ENCODE peak calls at places on chromosomes 7 and 10, in seven cellular contexts. X is HCT116, Q is H1, V is SK-N-SH, Y is K562, W is GM12878, H is HepG2. I is an unnamed sample.

GRCh38 chr7:77360104-77360503 is 56.0 kb downstream of the GSAP start:
- DNase-seq in Q (no peak), W (no peak), Y (no peak), V (no peak), H (peak), X (no peak), I (no peak)

GRCh38 chr7:55086413-55087201 is 67.8 kb downstream of the EGFR start:
- DNase-seq in Q (no peak), W (peak), Y (no peak), X (peak), H (peak), V (peak), I (no peak)

GRCh38 chr10:46028584-46029570 is 1.5 kb downstream of the NCOA4 start:
- DNase-seq in V (peak), X (peak), Q (no peak), H (peak), W (no peak), Y (peak), I (peak)

GRCh38 chr7:95859434-95859833 is 87.1 kb downstream of the DYNC1I1 start:
- DNase-seq in Y (no peak), W (no peak), H (no peak), V (peak), X (no peak), Q (no peak), I (no peak)

GRCh38 chr7:136045181-136045580 is 68.0 kb upstream of the MTPN start:
- DNase-seq in H (no peak), X (no peak), Y (no peak), W (no peak), V (no peak), Q (no peak), I (no peak)

GRCh38 chr7:101586971-101587370 is 42.1 kb downstream of the MYL10 start:
- DNase-seq in H (no peak), Q (no peak), Y (peak), V (no peak), W (no peak), X (no peak), I (no peak)

GRCh38 chr7:44976040-44976745 is 2.6 kb downstream of the MYO1G start:
- DNase-seq in Q (no peak), V (no peak), W (no peak), X (no peak), Y (no peak), H (no peak), I (no peak)

GRCh38 chr10:78871796-78872195 is 197.0 kb upstream of the ZMIZ1 start:
- DNase-seq in Q (no peak), X (no peak), W (no peak), H (no peak), V (no peak), Y (no peak), I (no peak)

GRCh38 chr7:111392976-111393762 is 169.1 kb downstream of the IMMP2L start:
- DNase-seq in Y (no peak), X (no peak), V (no peak), Q (no peak), W (no peak), H (no peak), I (no peak)

GRCh38 chr7:130196476-130196875 is 8.7 kb downstream of the TMEM209 start:
- DNase-seq in Y (no peak), V (no peak), H (no peak), Q (no peak), W (no peak), X (no peak), I (no peak)

GRCh38 chr7:157413881-157414701 is 77.3 kb downstream of the DNAJB6 start:
- DNase-seq in X (no peak), Y (no peak), V (peak), Q (no peak), H (no peak), W (no peak), I (no peak)

GRCh38 chr10:42898037-42898960 is 115.7 kb downstream of the BMS1 start:
- DNase-seq in H (no peak), V (no peak), W (no peak), Q (no peak), Y (no peak), X (no peak), I (no peak)

GRCh38 chr7:91436655-91437054 is 172.4 kb downstream of the FZD1 start:
- DNase-seq in V (no peak), W (no peak), Q (no peak), Y (no peak), X (no peak), H (no peak), I (no peak)

GRCh38 chr7:117489016-117489415 is 9.2 kb downstream of the CFTR start:
- DNase-seq in Y (no peak), V (no peak), W (no peak), Q (no peak), X (no peak), H (no peak), I (no peak)

GRCh38 chr10:69389827-69390490 is 26.8 kb downstream of the TACR2 start:
- DNase-seq in V (no peak), X (no peak), Q (peak), W (no peak), Y (peak), H (no peak), I (peak)

GRCh38 chr7:130488376-130489139 is 3.3 kb upstream of the MEST start:
- DNase-seq in V (peak), Y (no peak), Q (no peak), X (no peak), H (no peak), W (no peak), I (no peak)

GRCh38 chr7:63899691-63900393 is 98.8 kb upstream of the ZNF722 start:
- DNase-seq in Q (no peak), Y (peak), H (no peak), W (no peak), V (peak), X (no peak), I (peak)

GRCh38 chr10:61024801-61025201 is 80.8 kb upstream of the RHOBTB1 start:
- DNase-seq in W (no peak), V (peak), H (peak), Y (peak), Q (no peak), X (no peak), I (no peak)

GRCh38 chr7:158362912-158363905 is 224.4 kb downstream of the PTPRN2 start:
- DNase-seq in Q (peak), W (no peak), Y (peak), V (no peak), H (no peak), X (no peak), I (peak)

GRCh38 chr10:122980209-122981065 is at the start of gene PSTK:
- DNase-seq in Q (peak), Y (peak), W (peak), V (peak), H (peak), X (peak), I (peak)

GRCh38 chr7:141460781-141461715 is 90.2 kb upstream of the AGK start:
- DNase-seq in Q (no peak), H (no peak), X (no peak), V (no peak), W (no peak), Y (no peak), I (peak)

GRCh38 chr10:72250666-72251065 is 23.1 kb upstream of the DDIT4 start:
- DNase-seq in V (no peak), H (no peak), X (no peak), Q (no peak), Y (no peak), W (no peak), I (no peak)

GRCh38 chr10:9193120-9193519 is 1138.6 kb downstream of the GATA3 start:
- DNase-seq in X (no peak), H (no peak), Q (no peak), W (no peak), Y (no peak), V (no peak), I (no peak)

GRCh38 chr10:49010831-49011230 is 71.2 kb upstream of the LRRC18 start:
- DNase-seq in H (no peak), Q (peak), W (no peak), X (no peak), V (no peak), Y (no peak), I (no peak)

GRCh38 chr10:11743461-11744338 is 1.5 kb downstream of the ECHDC3 start:
- DNase-seq in Y (no peak), H (no peak), X (no peak), Q (no peak), V (no peak), W (no peak), I (no peak)

GRCh38 chr7:137084607-137085380 is 216.3 kb downstream of the CHRM2 start:
- DNase-seq in H (no peak), Q (no peak), X (no peak), W (no peak), Y (no peak), V (no peak), I (no peak)

GRCh38 chr10:70753841-70754621 is 31.1 kb downstream of the TBATA start:
- DNase-seq in W (no peak), V (no peak), Y (no peak), H (no peak), Q (peak), X (no peak), I (peak)

GRCh38 chr7:33776791-33777190 is 128.5 kb upstream of the BMPER start:
- DNase-seq in X (no peak), Y (no peak), W (no peak), H (no peak), Q (no peak), V (no peak), I (no peak)

GRCh38 chr10:126646101-126646500 is 24.4 kb downstream of the C10orf90 start:
- DNase-seq in Q (no peak), Y (no peak), W (no peak), V (no peak), X (no peak), H (no peak), I (no peak)

DNA sequence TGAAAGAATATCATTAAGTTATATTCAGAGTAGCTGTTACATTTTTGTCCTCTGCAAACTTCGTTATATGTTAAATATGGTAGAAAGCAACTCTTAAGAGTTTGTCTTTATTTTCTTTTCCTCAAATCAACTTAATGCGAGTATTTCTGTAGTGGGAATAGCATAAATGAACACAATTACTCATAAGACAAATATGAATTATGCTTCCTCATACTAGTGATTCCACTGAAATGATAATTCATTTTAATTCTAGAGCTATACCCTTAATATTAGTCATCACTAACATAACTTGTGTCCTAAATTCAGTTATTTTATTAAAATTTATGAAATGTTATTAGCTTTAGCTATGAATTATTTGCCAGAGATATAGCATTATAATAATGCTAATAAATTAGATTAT is 820.6 kb upstream of the KCND2 start:
- DNase-seq in Y (no peak), W (no peak), V (no peak), X (no peak), H (no peak), Q (no peak), I (no peak)
- TF ChIP-seq JUND in Y (no peak), W (no peak), V (no peak), X (no peak), H (no peak), Q (no peak), I (no peak)

DNA sequence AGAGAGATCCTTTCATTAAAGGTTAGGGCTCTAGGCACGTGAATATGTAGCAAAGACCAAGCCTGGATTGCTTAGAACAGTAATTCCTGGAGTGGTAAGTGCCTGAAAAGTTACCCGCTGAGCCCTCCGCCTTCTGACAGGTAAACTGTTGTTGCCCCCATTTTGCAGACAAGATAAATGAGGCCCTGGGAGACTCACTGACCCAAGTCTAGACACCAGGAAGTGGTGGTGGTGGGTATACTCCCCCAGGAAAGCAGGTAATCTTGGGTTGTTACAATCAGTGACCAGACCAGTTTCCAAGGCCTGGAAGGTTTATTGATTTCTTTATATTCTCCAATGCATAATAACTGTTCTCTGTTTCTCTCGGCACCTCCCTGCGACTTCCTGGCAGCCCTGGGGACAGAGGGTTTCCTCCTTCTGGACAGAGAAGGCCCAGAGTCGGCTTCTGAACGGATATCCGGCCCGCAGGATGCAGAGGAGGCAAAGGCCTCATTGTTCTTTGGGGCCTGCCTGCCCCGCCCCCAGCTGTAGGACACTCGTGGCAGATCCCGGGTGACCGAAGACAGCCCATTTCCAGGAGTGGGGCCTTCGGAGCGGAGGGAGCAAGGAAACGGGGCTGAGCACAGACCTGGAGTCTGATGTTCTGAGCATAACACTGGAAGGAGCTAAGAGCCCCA is 1.3 kb upstream of the GRK5 start:
- DNase-seq in Q (peak), Y (peak), V (peak), W (no peak), X (no peak), H (peak), I (no peak)
- TF ChIP-seq JUND in Q (no peak), Y (no peak), V (no peak), W (no peak), X (no peak), H (no peak), I (no peak)

GRCh38 chr10:53955091-53955490 is 845.9 kb downstream of the PCDH15 start:
- DNase-seq in X (no peak), V (no peak), Q (no peak), H (no peak), W (no peak), Y (no peak), I (no peak)

GRCh38 chr10:53952698-53953097 is 848.3 kb downstream of the PCDH15 start:
- DNase-seq in W (no peak), Y (no peak), X (no peak), Q (no peak), V (no peak), H (no peak), I (no peak)

GRCh38 chr10:53957401-53957800 is 843.6 kb downstream of the PCDH15 start:
- DNase-seq in Y (no peak), W (no peak), X (no peak), H (peak), Q (no peak), V (peak), I (no peak)
- TF ChIP-seq JUND in Y (no peak), W (no peak), X (no peak), H (no peak), Q (no peak), V (no peak), I (no peak)

DNA sequence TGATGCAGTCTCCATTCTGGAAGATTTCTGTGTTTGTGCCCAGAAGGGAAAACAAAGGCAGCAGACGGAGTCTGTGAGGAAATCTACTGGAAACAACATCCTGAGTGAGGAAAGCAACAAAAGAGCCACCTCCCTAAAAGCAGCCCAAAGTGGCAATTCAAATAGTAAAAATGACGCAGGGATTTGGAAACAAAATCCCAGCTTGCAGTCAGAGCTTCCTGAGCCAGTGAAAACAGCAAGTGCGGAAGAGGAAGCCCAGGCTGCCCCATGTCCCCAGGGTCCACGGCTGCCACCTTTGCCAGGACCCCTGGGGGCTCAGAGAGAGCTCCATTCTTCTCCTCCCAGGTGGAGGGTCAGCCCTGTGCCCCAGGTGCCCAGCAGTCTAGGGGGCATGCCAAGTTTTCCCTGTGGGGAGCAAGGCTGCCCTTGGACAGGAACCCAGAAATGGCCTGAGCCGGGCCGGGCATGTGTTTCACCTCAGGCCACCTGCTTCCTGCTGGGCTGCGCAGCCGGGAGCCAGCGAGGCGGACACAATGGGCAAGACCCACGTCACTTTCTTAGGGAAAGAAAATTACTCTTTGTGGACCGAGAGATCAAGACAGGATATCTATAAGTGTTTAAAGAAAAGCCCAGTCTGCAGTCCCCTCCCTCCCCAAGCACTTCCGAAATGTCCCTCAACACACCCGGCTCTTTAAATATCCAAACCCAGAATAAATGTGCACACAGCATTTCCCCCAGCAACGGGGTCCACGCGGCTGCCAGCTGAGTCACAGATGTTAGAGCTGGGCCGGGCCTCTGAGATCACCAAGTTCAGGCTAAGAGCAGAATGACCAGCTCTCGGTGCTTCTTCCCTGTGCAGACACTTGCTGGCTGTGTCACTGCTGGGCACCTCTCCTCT is 231.1 kb downstream of the ARHGAP12 start:
- DNase-seq in W (no peak), Y (no peak), H (no peak), X (no peak), V (peak), Q (no peak), I (no peak)
- TF ChIP-seq JUND in W (no peak), Y (no peak), H (no peak), X (no peak), V (no peak), Q (no peak), I (no peak)